ENCODE peak calls at places on chromosomes 16 and 17, in nine cellular contexts. Y, E, D, P, J, U, W, V and C are unnamed samples.

GRCh38 chr17:28612936-28613872 is 781 bp downstream of the RSKR start:
- DNase-seq in U (peak), E (no peak), J (peak), V (peak), W (no peak), D (peak), P (no peak), Y (peak), C (peak)

GRCh38 chr17:4509923-4510614 is 11.4 kb downstream of the SPNS2 start:
- DNase-seq in J (no peak), U (no peak), Y (peak), E (no peak), V (no peak), W (no peak), P (no peak), D (peak), C (no peak)

GRCh38 chr16:88925540-88925887 is 51.5 kb downstream of the CBFA2T3 start:
- DNase-seq in Y (no peak), U (no peak), W (no peak), P (no peak), E (no peak), D (no peak), J (no peak), V (no peak), C (no peak)

GRCh38 chr17:7462474-7463367 is 16.7 kb downstream of the ZBTB4 start:
- DNase-seq in D (no peak), E (no peak), W (no peak), U (no peak), P (no peak), V (no peak), Y (no peak), J (no peak), C (no peak)

GRCh38 chr17:33811006-33811760 is 443.9 kb upstream of the CCL2 start:
- DNase-seq in W (no peak), D (no peak), V (no peak), P (no peak), J (no peak), E (no peak), Y (no peak), U (no peak), C (no peak)

GRCh38 chr17:54307326-54307725 is 484.6 kb downstream of the KIF2B start:
- DNase-seq in Y (no peak), J (no peak), D (no peak), V (no peak), U (no peak), W (no peak), P (no peak), E (no peak), C (no peak)

GRCh38 chr17:82415336-82415735 is 2.8 kb upstream of the HEXD start:
- DNase-seq in U (no peak), D (no peak), V (no peak), Y (no peak), E (no peak), J (no peak), W (no peak), P (no peak), C (no peak)

GRCh38 chr16:28543072-28543471 is 4.3 kb upstream of the NUPR1 start:
- DNase-seq in J (no peak), V (no peak), U (no peak), P (no peak), D (peak), W (peak), Y (peak), E (no peak), C (no peak)

GRCh38 chr17:81832608-81833159 is 407 bp downstream of the MCRIP1 start:
- DNase-seq in P (no peak), U (peak), D (no peak), J (peak), W (no peak), Y (no peak), E (no peak), V (peak), C (no peak)

GRCh38 chr17:82841921-82842596 is 2.2 kb upstream of the ZNF750 start:
- DNase-seq in U (no peak), V (no peak), E (no peak), W (no peak), J (no peak), Y (no peak), D (no peak), P (no peak), C (no peak)

GRCh38 chr17:41678411-41678906 is 10.2 kb upstream of the EIF1 start:
- DNase-seq in P (no peak), W (peak), V (peak), E (no peak), J (no peak), U (no peak), Y (peak), D (no peak), C (no peak)

GRCh38 chr17:142876-143784 is 5.8 kb downstream of the SCGB1C2 start:
- DNase-seq in J (no peak), P (no peak), Y (no peak), W (no peak), E (no peak), U (no peak), D (peak), V (no peak), C (no peak)

GRCh38 chr17:20197527-20197926 is 188.4 kb downstream of the SPECC1 start:
- DNase-seq in U (no peak), V (no peak), J (no peak), P (no peak), W (no peak), D (no peak), Y (no peak), E (no peak), C (no peak)

GRCh38 chr17:66535611-66536010 is 233.2 kb downstream of the PRKCA start:
- DNase-seq in J (no peak), D (no peak), E (no peak), Y (no peak), U (no peak), W (no peak), P (no peak), V (no peak), C (no peak)

GRCh38 chr16:31527617-31528287 is at the start of gene AHSP:
- DNase-seq in W (no peak), E (no peak), J (no peak), D (no peak), U (no peak), Y (no peak), V (no peak), P (no peak), C (no peak)
- H3K4me3 ChIP-seq in W (no peak), E (peak), J (no peak), D (no peak), U (no peak), Y (no peak), V (no peak), P (no peak), C (no peak)

GRCh38 chr17:2706911-2707510 is 4.6 kb downstream of the CLUH start:
- DNase-seq in J (no peak), P (no peak), D (peak), E (no peak), V (no peak), Y (no peak), U (no peak), W (peak), C (no peak)

GRCh38 chr17:2707721-2708584 is 3.6 kb downstream of the CLUH start:
- DNase-seq in U (peak), D (peak), V (no peak), W (no peak), P (no peak), E (no peak), Y (peak), J (no peak), C (no peak)

GRCh38 chr17:2704890-2705248 is 6.7 kb downstream of the CLUH start:
- DNase-seq in V (no peak), U (no peak), E (no peak), J (no peak), P (no peak), W (peak), D (no peak), Y (no peak), C (no peak)

GRCh38 chr17:2705263-2705662 is 6.3 kb downstream of the CLUH start:
- DNase-seq in V (peak), E (no peak), Y (peak), D (peak), W (peak), U (peak), P (no peak), J (no peak), C (no peak)

GRCh38 chr17:2705888-2706795 is 5.4 kb downstream of the CLUH start:
- DNase-seq in U (no peak), D (no peak), Y (no peak), J (no peak), V (no peak), E (no peak), P (no peak), W (peak), C (no peak)
- H3K4me3 ChIP-seq in U (no peak), D (no peak), Y (no peak), J (no peak), V (no peak), E (no peak), P (no peak), W (no peak), C (no peak)

DNA sequence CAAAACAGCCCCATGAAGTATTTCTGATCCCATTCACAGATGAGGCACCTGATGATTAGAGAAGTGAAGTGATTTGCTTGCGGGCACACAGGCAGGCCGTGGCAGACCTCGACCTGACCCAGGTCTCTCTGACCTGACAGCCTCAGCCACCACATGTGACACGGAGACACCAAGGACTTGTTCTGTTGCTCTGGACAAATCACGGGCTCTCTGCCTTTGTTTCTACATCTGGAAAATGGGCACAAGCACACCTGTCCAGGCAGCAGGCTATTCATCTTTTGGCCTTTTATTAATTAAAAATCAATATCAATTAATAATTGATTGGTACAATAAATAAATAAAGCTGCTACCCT is 3.4 kb downstream of the MAP3K14 start:
- DNase-seq in W (no peak), D (no peak), Y (no peak), E (no peak), P (no peak), V (no peak), J (no peak), U (no peak), C (no peak)
- H3K4me3 ChIP-seq in W (peak), D (no peak), Y (peak), E (peak), P (no peak), V (no peak), J (peak), U (no peak), C (peak)

GRCh38 chr16:70430667-70431536 is 8.0 kb downstream of the ST3GAL2 start:
- DNase-seq in E (no peak), P (no peak), D (no peak), Y (peak), V (peak), J (peak), U (no peak), W (no peak), C (peak)
- H3K4me3 ChIP-seq in E (no peak), P (no peak), D (no peak), Y (no peak), V (no peak), J (peak), U (no peak), W (no peak), C (peak)